ENCODE peak calls at places on chromosome 16, in nine cellular contexts. Y is SK-N-MC, R is stomach, E is HL-60, C is endothelial cell of umbilical vein, Z is Panc1, S is GM23338, I is HCT116, Q is HepG2. M is an unnamed sample.

GRCh38 chr16:82882982-82883863 is 256.5 kb downstream of the CDH13 start:
- DNase-seq in Y (no peak), R (no peak), E (no peak), C (no peak), Z (no peak), S (no peak), I (no peak), Q (no peak), M (no peak)

GRCh38 chr16:66275795-66276428 is 90.6 kb upstream of the CDH5 start:
- DNase-seq in Y (no peak), R (peak), E (peak), C (peak), Z (peak), S (peak), I (peak), Q (peak), M (peak)

GRCh38 chr16:30095166-30096078 is 591 bp downstream of the YPEL3 start:
- DNase-seq in Y (no peak), R (no peak), E (no peak), C (no peak), Z (no peak), S (peak), I (no peak), Q (no peak), M (peak)

GRCh38 chr16:50830698-50831097 is 88.8 kb downstream of the CYLD start:
- DNase-seq in Y (no peak), R (no peak), E (no peak), C (no peak), Z (no peak), S (no peak), I (no peak), Q (no peak), M (no peak)

GRCh38 chr16:85220125-85220839 is 108.0 kb upstream of the CIBAR2 start:
- DNase-seq in Y (no peak), R (peak), E (no peak), C (peak), Z (no peak), S (no peak), I (no peak), Q (peak), M (peak)

GRCh38 chr16:86026136-86026905 is 127.4 kb downstream of the IRF8 start:
- DNase-seq in Y (no peak), R (no peak), E (no peak), C (no peak), Z (no peak), S (no peak), I (no peak), Q (no peak), M (peak)

GRCh38 chr16:57041182-57042156 is 50.9 kb upstream of the CPNE2 start:
- DNase-seq in Y (no peak), R (peak), E (peak), C (no peak), Z (no peak), S (no peak), I (no peak), Q (no peak), M (peak)

GRCh38 chr16:57970971-57971370 is at the start of gene CNGB1:
- DNase-seq in Y (no peak), R (no peak), E (no peak), C (no peak), Z (no peak), S (no peak), I (no peak), Q (no peak), M (no peak)

GRCh38 chr16:67186550-67186950 is 2.8 kb upstream of the MATCAP1 start:
- DNase-seq in Y (no peak), R (no peak), E (no peak), C (no peak), Z (no peak), S (peak), I (no peak), Q (no peak), M (no peak)

GRCh38 chr16:57732011-57732410 is 3.6 kb upstream of the KATNB1 start:
- DNase-seq in Y (no peak), R (no peak), E (no peak), C (no peak), Z (no peak), S (no peak), I (no peak), Q (no peak), M (no peak)

GRCh38 chr16:84735846-84736586 is 36.2 kb downstream of the USP10 start:
- DNase-seq in Y (no peak), R (peak), E (no peak), C (no peak), Z (no peak), S (no peak), I (no peak), Q (peak), M (peak)

GRCh38 chr16:27322858-27323780 is 9.3 kb downstream of the IL4R start:
- DNase-seq in Y (no peak), R (peak), E (no peak), C (no peak), Z (no peak), S (no peak), I (no peak), Q (peak), M (peak)

GRCh38 chr16:64416232-64417010 is 705.4 kb downstream of the CDH11 start:
- DNase-seq in Y (no peak), R (no peak), E (no peak), C (peak), Z (no peak), S (no peak), I (no peak), Q (no peak), M (no peak)

GRCh38 chr16:75282811-75283281 is 31.4 kb upstream of the BCAR1 start:
- DNase-seq in Y (no peak), R (no peak), E (no peak), C (no peak), Z (no peak), S (peak), I (no peak), Q (no peak), M (no peak)

GRCh38 chr16:9389543-9390207 is 298.2 kb downstream of the HAPSTR1 start:
- DNase-seq in Y (no peak), R (no peak), E (no peak), C (no peak), Z (no peak), S (no peak), I (no peak), Q (no peak), M (no peak)

GRCh38 chr16:77975942-77976341 is 46.4 kb upstream of the CLEC3A start:
- DNase-seq in Y (no peak), R (no peak), E (no peak), C (no peak), Z (no peak), S (no peak), I (no peak), Q (no peak), M (no peak)

GRCh38 chr16:87438611-87438985 is 46.5 kb downstream of the MAP1LC3B start:
- DNase-seq in Y (no peak), R (no peak), E (no peak), C (no peak), Z (no peak), S (no peak), I (no peak), Q (no peak), M (no peak)

GRCh38 chr16:27243725-27244362 is 24.7 kb downstream of the NSMCE1 start:
- DNase-seq in Y (no peak), R (no peak), E (no peak), C (no peak), Z (no peak), S (no peak), I (no peak), Q (no peak), M (no peak)

GRCh38 chr16:85712841-85713240 is 24.1 kb upstream of the GINS2 start:
- DNase-seq in Y (no peak), R (no peak), E (no peak), C (no peak), Z (no peak), S (no peak), I (no peak), Q (no peak), M (no peak)

GRCh38 chr16:67428146-67428731 is 2.7 kb upstream of the HSD11B2 start:
- DNase-seq in Y (no peak), R (peak), E (peak), C (peak), Z (peak), S (peak), I (peak), Q (peak), M (peak)

GRCh38 chr16:70331588-70332358 is 14.9 kb upstream of the DDX19A start:
- DNase-seq in Y (no peak), R (no peak), E (no peak), C (no peak), Z (no peak), S (peak), I (no peak), Q (no peak), M (no peak)

GRCh38 chr16:56451753-56452689 is 667 bp downstream of the OGFOD1 start:
- DNase-seq in Y (no peak), R (no peak), E (peak), C (peak), Z (no peak), S (peak), I (peak), Q (peak), M (peak)

GRCh38 chr16:24013733-24014645 is 178.2 kb downstream of the PRKCB start:
- DNase-seq in Y (peak), R (peak), E (peak), C (no peak), Z (no peak), S (no peak), I (no peak), Q (no peak), M (peak)

GRCh38 chr16:53817117-53817516 is 113.2 kb downstream of the FTO start:
- DNase-seq in Y (no peak), R (no peak), E (no peak), C (peak), Z (peak), S (no peak), I (peak), Q (no peak), M (no peak)

GRCh38 chr16:68744744-68745280 is 7.7 kb downstream of the CDH1 start:
- DNase-seq in Y (no peak), R (peak), E (peak), C (no peak), Z (no peak), S (peak), I (peak), Q (peak), M (peak)

GRCh38 chr16:80803341-80804060 is 897 bp downstream of the CDYL2 start:
- DNase-seq in Y (no peak), R (peak), E (peak), C (peak), Z (no peak), S (peak), I (no peak), Q (no peak), M (peak)

GRCh38 chr16:86959729-86960128 is 357.5 kb downstream of the C16orf95 start:
- DNase-seq in Y (no peak), R (no peak), E (no peak), C (no peak), Z (no peak), S (no peak), I (no peak), Q (no peak), M (no peak)

GRCh38 chr16:20903889-20904506 is 3.4 kb downstream of the LYRM1 start:
- DNase-seq in Y (no peak), R (no peak), E (no peak), C (no peak), Z (no peak), S (no peak), I (no peak), Q (no peak), M (no peak)

GRCh38 chr16:57607676-57608461 is 20.6 kb upstream of the ADGRG1 start:
- DNase-seq in Y (no peak), R (no peak), E (peak), C (no peak), Z (no peak), S (no peak), I (no peak), Q (no peak), M (no peak)

GRCh38 chr16:81798311-81799137 is 19.4 kb downstream of the PLCG2 start:
- DNase-seq in Y (no peak), R (no peak), E (peak), C (no peak), Z (no peak), S (peak), I (no peak), Q (no peak), M (peak)

GRCh38 chr16:75794426-75794825 is 68.1 kb upstream of the CPHXL start:
- DNase-seq in Y (no peak), R (no peak), E (no peak), C (no peak), Z (no peak), S (no peak), I (no peak), Q (no peak), M (no peak)

GRCh38 chr16:50584033-50584722 is 36.0 kb downstream of the NKD1 start:
- DNase-seq in Y (no peak), R (no peak), E (peak), C (no peak), Z (no peak), S (no peak), I (no peak), Q (no peak), M (no peak)

DNA sequence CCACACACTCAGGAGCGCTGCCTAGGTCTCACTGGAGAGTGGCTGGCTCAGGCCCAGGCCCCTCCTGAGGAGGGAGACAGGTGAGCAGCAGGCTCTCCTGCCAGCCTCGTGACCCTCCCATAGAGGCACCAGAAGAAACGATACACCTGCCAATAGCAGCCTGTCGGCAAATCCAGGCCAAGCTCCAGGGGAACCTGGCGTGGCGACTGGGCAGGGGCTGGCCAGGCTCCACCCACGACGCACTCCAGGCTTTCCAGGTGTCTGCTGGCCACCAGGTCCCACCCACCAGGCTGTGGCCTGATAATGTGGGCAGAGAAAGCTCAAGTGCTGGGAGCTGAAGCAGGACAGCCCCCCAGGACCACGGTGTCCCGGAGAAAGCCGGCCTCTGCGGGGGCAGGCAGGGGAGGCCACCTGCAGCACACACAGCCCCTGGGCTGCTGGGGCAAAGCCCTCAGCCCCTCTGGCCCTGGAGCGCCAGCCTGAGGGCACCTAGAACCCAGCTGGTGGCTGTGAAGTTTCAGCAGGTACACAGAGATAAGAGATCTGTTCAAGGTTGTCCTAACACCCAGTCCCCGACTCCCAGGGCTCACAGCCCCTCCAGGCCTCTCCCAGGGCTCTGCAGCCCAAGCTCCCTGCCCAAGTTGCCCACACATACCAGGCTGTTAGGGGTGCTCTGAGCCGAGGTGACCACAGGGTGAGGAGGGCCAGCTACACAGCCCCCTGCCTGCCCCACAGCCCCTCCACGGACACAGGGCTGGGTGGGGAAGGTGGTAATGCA is 2.4 kb downstream of the PGAP6 start:
- DNase-seq in Y (no peak), R (peak), E (no peak), C (no peak), Z (no peak), S (peak), I (no peak), Q (no peak), M (peak)
- TF ChIP-seq POLR2AphosphoS5 in Y (no peak), R (peak), E (no peak), C (no peak), Z (peak), S (peak), I (no peak), Q (no peak), M (no peak)

GRCh38 chr16:73143681-73144370 is 95.9 kb upstream of the ZFHX3 start:
- DNase-seq in Y (no peak), R (no peak), E (no peak), C (peak), Z (no peak), S (no peak), I (no peak), Q (no peak), M (no peak)

GRCh38 chr16:73145166-73145565 is 97.2 kb upstream of the ZFHX3 start:
- DNase-seq in Y (no peak), R (no peak), E (no peak), C (no peak), Z (no peak), S (peak), I (no peak), Q (no peak), M (no peak)

GRCh38 chr16:73140944-73141343 is 93.0 kb upstream of the ZFHX3 start:
- DNase-seq in Y (no peak), R (no peak), E (no peak), C (no peak), Z (no peak), S (no peak), I (no peak), Q (no peak), M (no peak)

GRCh38 chr16:73142069-73142880 is 94.3 kb upstream of the ZFHX3 start:
- DNase-seq in Y (no peak), R (no peak), E (no peak), C (no peak), Z (no peak), S (no peak), I (no peak), Q (no peak), M (peak)

DNA sequence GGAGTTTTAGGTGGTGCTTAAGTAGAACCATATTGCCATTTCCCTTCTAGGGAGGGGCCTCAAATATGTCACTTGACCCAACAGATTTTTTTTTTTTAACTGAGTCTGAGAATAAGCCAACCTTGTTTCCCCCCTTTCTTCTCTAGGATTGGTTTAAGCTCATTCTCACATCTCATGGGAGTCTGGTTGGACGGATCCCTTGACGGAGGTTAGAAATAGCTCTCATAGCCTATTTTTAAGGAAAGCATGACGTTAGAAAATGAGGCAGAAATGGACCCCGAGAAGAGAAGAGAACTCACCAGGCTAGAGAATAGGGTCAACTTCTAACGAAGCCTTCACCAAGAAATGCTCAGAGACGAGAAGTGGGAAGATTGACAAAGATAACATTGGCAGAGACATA is 95.1 kb upstream of the ZFHX3 start:
- DNase-seq in Y (no peak), R (no peak), E (no peak), C (no peak), Z (no peak), S (no peak), I (no peak), Q (no peak), M (no peak)
- H3K27ac ChIP-seq in Y (no peak), R (no peak), E (no peak), C (no peak), Z (no peak), S (no peak), I (no peak), Q (no peak), M (no peak)

GRCh38 chr16:17994027-17994426 is 342.5 kb downstream of the NPIPA8 start:
- DNase-seq in Y (no peak), R (no peak), E (no peak), C (no peak), Z (no peak), S (no peak), I (no peak), Q (no peak), M (no peak)
- TF ChIP-seq POLR2AphosphoS5 in Y (no peak), R (no peak), E (no peak), C (no peak), Z (no peak), S (no peak), I (no peak), Q (no peak), M (no peak)

GRCh38 chr16:88841521-88842307 is 15.0 kb downstream of the GALNS start:
- DNase-seq in Y (no peak), R (no peak), E (no peak), C (no peak), Z (no peak), S (no peak), I (no peak), Q (no peak), M (no peak)
- H3K27ac ChIP-seq in Y (no peak), R (no peak), E (peak), C (no peak), Z (no peak), S (no peak), I (no peak), Q (no peak), M (no peak)

DNA sequence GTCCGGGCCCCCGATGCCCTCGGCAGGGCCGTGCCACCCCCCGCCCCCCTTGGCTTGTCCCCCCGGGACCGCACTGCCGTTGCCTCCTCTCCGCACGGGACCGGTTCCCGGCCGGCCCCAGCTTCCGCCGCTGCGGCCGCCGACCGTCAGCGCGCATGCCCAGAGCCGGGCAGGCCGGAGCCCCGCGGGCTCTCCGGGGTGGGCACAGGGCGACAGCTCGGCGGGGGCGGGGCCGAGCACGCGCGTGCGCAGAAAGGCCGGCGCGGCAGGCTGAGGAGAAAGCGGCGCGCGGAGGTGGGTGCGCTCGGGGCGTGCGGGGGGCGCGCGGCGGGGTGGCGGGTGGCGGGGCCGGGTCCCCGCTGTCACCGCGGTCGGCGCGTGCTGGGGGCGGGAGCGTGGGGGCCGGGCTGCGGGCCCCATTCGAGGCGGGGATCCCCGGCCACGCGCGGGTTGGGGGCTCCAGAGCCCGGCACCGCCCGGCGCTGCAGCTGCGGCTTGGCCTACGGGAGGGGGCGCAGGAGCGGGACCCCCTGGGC is at the start of gene TBC1D24:
- DNase-seq in Y (no peak), R (peak), E (peak), C (peak), Z (no peak), S (peak), I (peak), Q (peak), M (peak)
- TF ChIP-seq POLR2AphosphoS5 in Y (no peak), R (peak), E (no peak), C (peak), Z (peak), S (peak), I (peak), Q (no peak), M (peak)

DNA sequence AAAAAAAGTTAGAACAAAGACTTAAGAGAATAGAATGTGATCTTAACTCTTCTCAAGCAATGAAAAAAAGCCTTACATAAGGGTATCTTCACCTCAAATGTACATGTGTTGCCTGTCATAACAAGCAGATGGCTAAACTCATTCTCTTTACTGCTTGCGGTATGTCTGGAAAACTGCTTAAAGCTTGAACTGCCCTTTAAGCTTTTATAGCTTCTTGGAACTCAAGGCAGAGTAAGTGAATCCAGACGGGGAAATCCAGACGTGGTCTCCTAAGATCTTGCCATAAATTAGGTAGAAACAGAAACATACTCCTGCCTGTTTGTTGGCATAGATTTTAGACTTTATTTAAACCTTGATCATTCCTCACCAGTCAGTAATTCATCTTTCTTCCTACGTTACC is 19.6 kb downstream of the CLUAP1 start:
- DNase-seq in Y (no peak), R (no peak), E (no peak), C (no peak), Z (no peak), S (no peak), I (no peak), Q (no peak), M (no peak)
- H3K27ac ChIP-seq in Y (peak), R (no peak), E (no peak), C (no peak), Z (no peak), S (no peak), I (no peak), Q (no peak), M (peak)

DNA sequence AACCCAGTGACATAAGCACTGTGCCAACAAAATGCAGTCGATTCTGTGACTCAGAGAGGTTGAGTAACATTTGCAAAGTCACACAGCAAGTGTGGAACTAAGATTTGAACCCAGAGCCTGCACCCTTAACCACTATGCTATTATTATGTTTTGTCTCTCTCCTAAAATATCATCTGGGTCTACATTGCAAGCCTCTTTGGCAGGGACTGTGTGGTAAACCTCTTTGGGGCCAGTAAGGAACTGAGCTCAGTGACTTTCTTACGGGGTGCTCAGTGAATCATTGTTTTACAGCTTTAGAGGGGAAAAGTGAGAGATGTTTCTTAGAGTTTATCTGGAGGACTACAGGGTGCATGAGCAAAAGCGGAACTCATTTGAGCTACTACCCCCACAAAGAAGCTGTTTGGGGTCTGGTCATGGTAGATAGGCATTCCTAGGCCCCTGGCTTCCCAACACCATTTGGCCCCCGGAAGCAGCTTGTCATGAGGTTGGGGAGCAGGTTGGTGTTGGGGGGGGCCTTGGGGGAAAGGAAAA is 9.8 kb downstream of the CIITA start:
- DNase-seq in Y (no peak), R (no peak), E (peak), C (no peak), Z (no peak), S (no peak), I (no peak), Q (no peak), M (no peak)
- TF ChIP-seq POLR2AphosphoS5 in Y (no peak), R (no peak), E (no peak), C (no peak), Z (no peak), S (no peak), I (no peak), Q (no peak), M (no peak)

M was measured in transverse colon.